ENCODE peak calls at places on chromosomes 13 and 19, in ten cellular contexts. H is A673, B is psoas muscle, G is BJ, L is iPS DF 6.9, N is colonic mucosa, I is cardiac muscle cell, J is ascending aorta, U is tibial artery, W is tibial nerve. K is an unnamed sample.

GRCh38 chr13:44331912-44332840 is 41.4 kb upstream of the SERP2 start:
- DNase-seq in G (peak; percentile 39), N (no peak), J (peak; percentile 61), I (peak; percentile 97), U (peak; percentile 77), L (no peak), B (peak; percentile 55), W (no peak), H (peak; percentile 95), K (no peak)

GRCh38 chr13:49305824-49306425 is 58.2 kb downstream of the CDADC1 start:
- DNase-seq in W (no peak), N (no peak), J (no peak), L (no peak), B (no peak), I (no peak), H (no peak), G (no peak), U (no peak), K (no peak)

GRCh38 chr19:30799854-30800755 is 427.9 kb downstream of the ZNF536 start:
- DNase-seq in L (peak; percentile 48), I (peak; percentile 19), U (peak; percentile 42), W (no peak), G (no peak), J (no peak), B (peak; percentile 27), H (no peak), N (peak; percentile 38), K (peak; percentile 81)

GRCh38 chr13:44273991-44274810 is 99.4 kb upstream of the SERP2 start:
- DNase-seq in L (no peak), J (no peak), B (no peak), N (no peak), H (no peak), I (peak; percentile 52), G (no peak), W (no peak), U (no peak), K (no peak)

GRCh38 chr13:33250594-33250993 is 35.0 kb downstream of the STARD13 start:
- DNase-seq in N (no peak), L (no peak), U (no peak), G (no peak), H (no peak), I (no peak), B (no peak), W (no peak), J (no peak), K (no peak)

GRCh38 chr19:16330368-16330801 is 5.8 kb downstream of the KLF2 start:
- DNase-seq in N (peak; percentile 69), L (no peak), H (no peak), W (no peak), J (peak; percentile 86), B (peak; percentile 75), U (peak; percentile 58), I (peak; percentile 69), G (no peak), K (no peak)

GRCh38 chr19:29376855-29377354 is 148.9 kb upstream of the VSTM2B start:
- DNase-seq in L (no peak), U (no peak), N (peak; percentile 13), B (no peak), W (no peak), G (no peak), J (no peak), H (no peak), I (no peak), K (no peak)

GRCh38 chr19:40219721-40220276 is 1.6 kb upstream of the TTC9B start:
- DNase-seq in B (no peak), W (no peak), G (no peak), N (no peak), U (no peak), L (no peak), J (no peak), I (peak; percentile 69), H (peak; percentile 61), K (no peak)

DNA sequence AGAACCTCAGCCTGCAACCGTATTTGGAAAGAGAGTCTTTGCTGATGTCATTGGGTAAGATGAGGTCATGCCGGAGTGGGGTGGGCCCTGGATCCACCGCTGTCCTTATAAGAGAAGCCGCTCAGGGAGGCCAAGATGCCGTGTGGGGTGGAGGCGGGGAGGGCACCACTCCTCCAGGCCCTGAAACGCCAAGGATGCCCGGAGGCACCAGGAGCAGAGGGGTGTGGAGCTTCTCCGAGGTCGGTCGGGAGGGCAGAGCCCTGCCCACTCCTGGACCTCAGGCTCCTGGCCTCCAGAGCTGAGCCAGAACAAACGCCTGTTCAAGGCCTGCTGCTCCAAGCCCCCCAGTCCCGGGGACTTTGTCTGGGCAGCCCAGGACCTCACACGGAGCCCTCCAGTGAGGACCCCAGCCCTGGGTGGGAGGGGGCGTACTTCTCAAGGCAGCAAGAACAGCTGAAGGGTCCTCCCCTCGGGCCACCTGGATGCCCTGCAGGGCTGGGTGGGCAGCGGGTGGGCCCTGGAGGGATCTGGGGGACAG is 29.9 kb downstream of the PIP5K1C start:
- DNase-seq in W (peak; percentile 81), I (peak; percentile 95), N (peak; percentile 49), U (peak; percentile 92), H (peak; percentile 26), B (peak; percentile 78), L (no peak), J (peak; percentile 83), G (peak; percentile 70), K (no peak)
- H3K4me3 ChIP-seq in W (peak overlapping the region; percentile 30), I (no peak overlapping the region), N (no peak overlapping the region), U (peak overlapping the region; percentile 43), H (no peak overlapping the region), B (peak overlapping the region; percentile 48), L (no peak overlapping the region), J (peak overlapping the region; percentile 31), G (peak overlapping the region; percentile 33), K (no peak overlapping the region)

GRCh38 chr13:27658569-27658968 is 36.9 kb downstream of the POLR1D start:
- DNase-seq in W (no peak), H (peak; percentile 12), N (no peak), L (no peak), I (peak; percentile 70), J (no peak), G (peak; percentile 18), B (no peak), U (no peak), K (no peak)

GRCh38 chr13:27660511-27660910 is 38.8 kb downstream of the POLR1D start:
- DNase-seq in J (no peak), N (no peak), L (no peak), I (no peak), G (no peak), W (no peak), B (no peak), U (no peak), H (no peak), K (no peak)

GRCh38 chr13:27661017-27661416 is 39.3 kb downstream of the POLR1D start:
- DNase-seq in B (no peak), G (no peak), H (no peak), I (no peak), N (no peak), U (no peak), W (no peak), J (no peak), L (no peak), K (no peak)

GRCh38 chr13:27657724-27658123 is 36.0 kb downstream of the POLR1D start:
- DNase-seq in U (no peak), W (no peak), J (no peak), L (no peak), G (no peak), H (no peak), N (no peak), I (no peak), B (no peak), K (no peak)

GRCh38 chr13:27659466-27659865 is 37.8 kb downstream of the POLR1D start:
- DNase-seq in L (no peak), U (no peak), G (no peak), B (no peak), W (no peak), N (no peak), H (no peak), I (peak; percentile 59), J (no peak), K (no peak)
- H3K4me3 ChIP-seq in L (no peak overlapping the region), U (no peak overlapping the region), G (no peak overlapping the region), B (no peak overlapping the region), W (no peak overlapping the region), N (no peak overlapping the region), H (no peak overlapping the region), I (no peak overlapping the region), J (no peak overlapping the region), K (no peak overlapping the region)

GRCh38 chr19:38401148-38401547 is 1.7 kb upstream of the FAM98C start:
- DNase-seq in I (peak; percentile 48), J (no peak), L (no peak), H (no peak), N (no peak), U (no peak), W (no peak), G (no peak), B (no peak), K (peak; percentile 20)

GRCh38 chr19:38402623-38402966 is 298 bp upstream of the FAM98C start:
- DNase-seq in H (no peak), B (no peak), U (no peak), N (no peak), L (no peak), J (no peak), I (no peak), W (no peak), G (no peak), K (no peak)

GRCh38 chr19:38400361-38400760 is 2.5 kb upstream of the FAM98C start:
- DNase-seq in B (no peak), W (no peak), J (no peak), H (no peak), U (no peak), I (no peak), L (no peak), N (no peak), G (no peak), K (no peak)

GRCh38 chr19:38399537-38399936 is 3.4 kb upstream of the FAM98C start:
- DNase-seq in H (no peak), I (no peak), W (no peak), G (no peak), U (no peak), N (no peak), B (no peak), J (no peak), L (no peak), K (no peak)

DNA sequence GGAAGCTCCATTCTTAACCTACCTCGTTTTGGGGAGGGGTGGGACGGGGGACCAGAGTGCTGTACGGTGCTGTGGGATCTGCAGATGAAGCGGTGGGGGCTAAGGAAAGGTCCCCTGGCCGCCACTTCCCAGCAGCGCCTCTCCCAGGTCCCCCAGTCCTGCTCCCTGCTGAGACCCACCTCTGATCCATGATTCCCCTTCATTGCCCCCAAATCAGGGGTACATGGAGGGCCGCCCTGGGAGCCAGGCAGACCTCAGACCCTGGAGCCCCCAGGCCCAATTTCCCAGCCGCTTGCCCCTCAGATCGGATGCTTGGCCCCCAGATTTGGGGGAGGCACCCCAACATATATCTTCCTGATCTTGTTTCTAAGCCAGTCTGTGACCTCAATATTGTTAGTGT is 3.8 kb upstream of the FAM98C start:
- DNase-seq in G (no peak), U (no peak), B (no peak), H (no peak), N (no peak), L (no peak), J (no peak), I (no peak), W (no peak), K (no peak)
- H3K4me3 ChIP-seq in G (no peak overlapping the region), U (no peak overlapping the region), B (no peak overlapping the region), H (no peak overlapping the region), N (no peak overlapping the region), L (no peak overlapping the region), J (no peak overlapping the region), I (no peak overlapping the region), W (no peak overlapping the region), K (no peak overlapping the region)

GRCh38 chr13:101916108-101916757 is 463.8 kb downstream of the ITGBL1 start:
- DNase-seq in U (no peak), N (no peak), J (no peak), B (peak; percentile 17), L (no peak), W (no peak), G (no peak), H (peak; percentile 61), I (peak; percentile 4), K (peak; percentile 81)

GRCh38 chr13:101917475-101917810 is 465.0 kb downstream of the ITGBL1 start:
- DNase-seq in H (peak; percentile 34), W (no peak), N (no peak), L (no peak), I (no peak), G (no peak), J (no peak), B (no peak), U (no peak), K (peak; percentile 61)

GRCh38 chr13:101917833-101918755 is 465.6 kb downstream of the ITGBL1 start:
- DNase-seq in U (no peak), J (no peak), H (peak; percentile 67), I (no peak), G (no peak), L (no peak), B (no peak), W (no peak), N (no peak), K (peak; percentile 67)

GRCh38 chr13:101915755-101916107 is 463.3 kb downstream of the ITGBL1 start:
- DNase-seq in J (no peak), W (no peak), L (no peak), N (no peak), I (no peak), U (no peak), G (no peak), H (no peak), B (no peak), K (peak; percentile 39)

GRCh38 chr13:101916758-101917474 is 464.4 kb downstream of the ITGBL1 start:
- DNase-seq in I (no peak), W (no peak), G (no peak), U (no peak), L (no peak), N (no peak), H (no peak), J (no peak), B (no peak), K (peak; percentile 13)
- H3K4me3 ChIP-seq in I (peak overlapping the region; percentile 23), W (no peak overlapping the region), G (no peak overlapping the region), U (peak overlapping the region; percentile 51), L (peak overlapping the region; percentile 85), N (no peak overlapping the region), H (peak overlapping the region; percentile 49), J (peak overlapping the region; percentile 45), B (peak overlapping the region; percentile 38), K (peak overlapping the region; percentile 70)

K was measured in GM23338.